ENCODE peak calls at places on chromosomes 3 and 15, in six cellular contexts. T, Q, K, D, C and O are unnamed samples.

GRCh38 chr3:167125612-167126407 is 254.3 kb downstream of the ZBBX start:
- DNase-seq in C (no peak), Q (no peak), K (no peak), T (no peak), D (no peak), O (no peak)

GRCh38 chr3:9732080-9732752 is 681 bp downstream of the BRPF1 start:
- DNase-seq in T (no peak), D (no peak), K (peak; percentile 75), C (peak; percentile 65), Q (peak; percentile 26), O (peak; percentile 33)

GRCh38 chr3:34106879-34107278 is 308.4 kb downstream of the PDCD6IP start:
- DNase-seq in C (peak; percentile 54), K (no peak), D (no peak), Q (peak; percentile 25), T (no peak), O (no peak)

GRCh38 chr3:150107429-150108175 is 136.9 kb upstream of the PFN2 start:
- DNase-seq in T (no peak), C (no peak), Q (no peak), K (no peak), D (no peak), O (no peak)

GRCh38 chr3:19029837-19030835 is 118.2 kb upstream of the KCNH8 start:
- DNase-seq in Q (no peak), C (no peak), K (no peak), T (no peak), D (no peak), O (no peak)

GRCh38 chr3:9915252-9916141 is 1.4 kb upstream of the IL17RC start:
- DNase-seq in D (peak; percentile 79), Q (peak; percentile 77), T (no peak), K (peak; percentile 81), C (peak; percentile 76), O (peak; percentile 73)

GRCh38 chr3:126664591-126665214 is 9.8 kb upstream of the TXNRD3 start:
- DNase-seq in T (no peak), C (no peak), K (no peak), Q (no peak), D (no peak), O (no peak)

GRCh38 chr3:152362086-152362485 is 93.4 kb downstream of the MBNL1 start:
- DNase-seq in C (no peak), D (no peak), T (no peak), Q (no peak), K (no peak), O (no peak)

GRCh38 chr3:195698325-195699147 is 22.2 kb upstream of the MUC20 start:
- DNase-seq in Q (no peak), K (no peak), D (no peak), T (no peak), C (no peak), O (no peak)

GRCh38 chr3:123815981-123816380 is 68.2 kb downstream of the MYLK start:
- DNase-seq in K (no peak), Q (no peak), T (no peak), C (no peak), D (no peak), O (no peak)

GRCh38 chr3:43765417-43766030 is 74.8 kb downstream of the ABHD5 start:
- DNase-seq in K (no peak), C (no peak), Q (no peak), T (no peak), D (peak; percentile 22), O (no peak)

GRCh38 chr3:53039376-53039752 is 6.5 kb downstream of the SFMBT1 start:
- DNase-seq in D (no peak), Q (no peak), K (no peak), T (no peak), C (no peak), O (no peak)

GRCh38 chr3:128742821-128743594 is 17.0 kb downstream of the RAB7A start:
- DNase-seq in Q (no peak), D (no peak), C (no peak), K (no peak), T (no peak), O (no peak)

GRCh38 chr3:24100694-24101402 is 155.8 kb downstream of the NR1D2 start:
- DNase-seq in Q (no peak), D (no peak), C (no peak), T (no peak), K (no peak), O (no peak)

GRCh38 chr3:170977911-170978310 is 48.6 kb downstream of the SLC2A2 start:
- DNase-seq in C (no peak), K (no peak), T (no peak), Q (no peak), D (no peak), O (no peak)

GRCh38 chr3:190532626-190533155 is 18.8 kb downstream of the IL1RAP start:
- DNase-seq in K (no peak), D (no peak), Q (no peak), T (no peak), C (no peak), O (no peak)

GRCh38 chr15:66138096-66138783 is 115.3 kb downstream of the MEGF11 start:
- DNase-seq in C (peak; percentile 70), Q (no peak), K (no peak), T (no peak), D (peak; percentile 41), O (peak; percentile 55)

GRCh38 chr3:37024820-37025405 is 31.6 kb downstream of the MLH1 start:
- DNase-seq in K (no peak), T (no peak), D (no peak), Q (no peak), C (no peak), O (no peak)

GRCh38 chr3:62462097-62462789 is 88.9 kb upstream of the FEZF2 start:
- DNase-seq in D (no peak), K (no peak), Q (no peak), C (no peak), T (no peak), O (no peak)

GRCh38 chr3:180909369-180910127 is 2.9 kb upstream of the FXR1 start:
- DNase-seq in D (no peak), K (no peak), Q (no peak), C (no peak), T (no peak), O (no peak)

GRCh38 chr15:88255496-88256171 is 905 bp downstream of the NTRK3 start:
- DNase-seq in D (no peak), C (peak; percentile 43), K (no peak), Q (no peak), T (no peak), O (no peak)

GRCh38 chr3:194246709-194247349 is 104.3 kb downstream of the CPN2 start:
- DNase-seq in Q (no peak), K (no peak), T (no peak), C (no peak), D (no peak), O (no peak)

GRCh38 chr15:77021803-77022381 is 27.0 kb downstream of the PSTPIP1 start:
- DNase-seq in D (no peak), T (no peak), C (no peak), K (peak; percentile 64), Q (no peak), O (no peak)

GRCh38 chr15:39748276-39748675 is 34.4 kb downstream of the FSIP1 start:
- DNase-seq in D (no peak), K (no peak), C (no peak), Q (no peak), T (no peak), O (no peak)
- H3K4me3 ChIP-seq in D (no peak overlapping the region), K (no peak overlapping the region), C (no peak overlapping the region), Q (no peak overlapping the region), T (no peak overlapping the region), O (no peak overlapping the region)

GRCh38 chr3:187744169-187745151 is 808 bp downstream of the BCL6 start:
- DNase-seq in K (peak; percentile 73), D (peak; percentile 48), T (no peak), Q (peak; percentile 64), C (peak; percentile 58), O (peak; percentile 72)

GRCh38 chr3:187740446-187741399 is 4.5 kb downstream of the BCL6 start:
- DNase-seq in T (no peak), K (peak; percentile 83), Q (peak; percentile 76), D (peak; percentile 79), C (peak; percentile 85), O (peak; percentile 77)

GRCh38 chr3:187741403-187742350 is 3.6 kb downstream of the BCL6 start:
- DNase-seq in C (peak; percentile 80), Q (peak; percentile 80), K (peak; percentile 83), T (peak; percentile 29), D (peak; percentile 75), O (peak; percentile 78)

GRCh38 chr3:187743195-187744141 is 1.8 kb downstream of the BCL6 start:
- DNase-seq in K (peak; percentile 79), C (peak; percentile 79), Q (peak; percentile 66), D (peak; percentile 69), T (peak; percentile 23), O (peak; percentile 80)

DNA sequence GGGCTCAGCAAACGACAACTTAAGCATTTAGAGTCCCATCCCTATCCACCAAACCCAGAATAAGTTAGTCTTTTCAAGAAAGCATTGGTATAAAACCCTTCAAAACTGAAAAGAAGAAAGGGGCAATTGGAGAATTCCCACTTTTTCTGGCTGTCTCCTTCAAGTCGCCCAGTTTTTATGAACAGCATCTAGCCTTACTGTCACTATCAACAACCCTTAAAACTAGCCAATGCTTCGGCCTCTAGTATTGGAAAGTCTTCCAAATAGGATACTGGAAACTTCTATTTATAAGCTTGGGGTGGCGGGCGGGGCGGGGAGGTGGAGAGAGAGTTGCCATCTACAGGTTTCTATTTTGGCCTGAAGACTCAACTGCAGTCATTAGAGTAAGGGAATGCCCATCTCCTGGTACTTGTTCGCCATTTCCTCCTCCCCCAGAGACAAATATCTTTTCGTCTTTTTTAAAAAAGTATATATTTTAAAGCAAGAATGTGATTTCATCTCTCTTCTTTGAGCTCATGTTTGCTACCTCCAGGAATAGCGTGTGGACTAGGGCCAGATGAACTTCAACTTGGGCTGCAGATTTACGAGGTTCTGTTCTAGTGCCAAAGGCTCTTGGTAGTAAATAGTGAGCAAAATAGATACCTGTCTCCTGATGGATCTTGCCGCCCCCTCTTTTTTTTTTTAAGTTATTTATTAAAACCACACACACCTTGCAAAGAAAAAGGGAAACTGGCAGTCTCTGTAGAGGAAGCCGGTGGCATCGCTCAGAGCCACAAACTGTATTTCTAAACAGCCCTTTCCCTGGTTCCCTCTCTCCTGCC is 2.7 kb downstream of the BCL6 start:
- DNase-seq in K (no peak), T (no peak), Q (peak; percentile 39), C (peak; percentile 48), D (peak; percentile 68), O (peak; percentile 72)
- H3K4me1 ChIP-seq in K (peaks cover 29% of the 10 kb centered on the region), T (peaks cover 12% of the 10 kb centered on the region), Q (peaks cover 41% of the 10 kb centered on the region), C (peaks cover 22% of the 10 kb centered on the region), D (peaks cover 76% of the 10 kb centered on the region), O (peaks cover 27% of the 10 kb centered on the region)

GRCh38 chr3:159872374-159873109 is 116.1 kb upstream of the IL12A start:
- DNase-seq in T (no peak), D (no peak), K (no peak), Q (no peak), C (no peak), O (no peak)
- TF ChIP-seq CTCF in T (no peak), D (no peak), K (no peak), Q (no peak), C (no peak), O (no peak)

GRCh38 chr3:72725229-72725628 is 123.0 kb downstream of the SHQ1 start:
- DNase-seq in C (no peak), T (no peak), K (no peak), D (no peak), Q (no peak), O (no peak)

GRCh38 chr3:72728329-72728889 is 119.8 kb downstream of the SHQ1 start:
- DNase-seq in T (no peak), Q (no peak), C (no peak), D (no peak), K (no peak), O (no peak)

GRCh38 chr3:72727726-72728125 is 120.5 kb downstream of the SHQ1 start:
- DNase-seq in K (no peak), D (no peak), C (no peak), Q (no peak), T (no peak), O (no peak)

GRCh38 chr3:72727207-72727606 is 121.0 kb downstream of the SHQ1 start:
- DNase-seq in D (no peak), Q (no peak), K (no peak), C (no peak), T (no peak), O (no peak)

GRCh38 chr3:72728958-72729467 is 119.2 kb downstream of the SHQ1 start:
- DNase-seq in Q (no peak), C (no peak), D (no peak), K (no peak), T (no peak), O (no peak)
- H3K4me3 ChIP-seq in Q (no peak overlapping the region), C (no peak overlapping the region), D (no peak overlapping the region), K (no peak overlapping the region), T (no peak overlapping the region), O (no peak overlapping the region)